ENCODE peak calls at places on chromosomes 16 and 17, in five cellular contexts. A, T, Q, I and U are unnamed samples.

GRCh38 chr16:12062343-12063003 is 85.9 kb downstream of the SNX29 start:
- DNase-seq in A (peak; percentile 68), T (peak; percentile 73), Q (no peak), I (no peak), U (no peak)

GRCh38 chr17:74960739-74961342 is 11.7 kb downstream of the HID1 start:
- DNase-seq in A (no peak), T (peak; percentile 80), Q (peak; percentile 53), I (no peak), U (peak; percentile 94)

GRCh38 chr16:81940781-81941560 is 70.3 kb downstream of the SDR42E1 start:
- DNase-seq in A (peak; percentile 57), T (peak; percentile 11), Q (no peak), I (peak; percentile 33), U (peak; percentile 73)

GRCh38 chr17:63911657-63912100 is 621 bp upstream of the CSHL1 start:
- DNase-seq in A (no peak), T (no peak), Q (peak; percentile 61), I (no peak), U (peak; percentile 41)

GRCh38 chr17:75365009-75365930 is 40.2 kb downstream of the GRB2 start:
- DNase-seq in A (no peak), T (no peak), Q (no peak), I (peak; percentile 11), U (no peak)

GRCh38 chr17:82602986-82603385 is 45.3 kb downstream of the WDR45B start:
- DNase-seq in A (no peak), T (no peak), Q (no peak), I (no peak), U (no peak)

GRCh38 chr16:49330562-49331201 is 42.9 kb upstream of the C16orf78 start:
- DNase-seq in A (no peak), T (no peak), Q (no peak), I (no peak), U (no peak)

GRCh38 chr16:79334127-79334526 is 266.4 kb downstream of the MAF start:
- DNase-seq in A (no peak), T (no peak), Q (peak; percentile 18), I (no peak), U (peak; percentile 4)

GRCh38 chr17:68981288-68981687 is 26.1 kb upstream of the ABCA8 start:
- DNase-seq in A (peak; percentile 11), T (no peak), Q (no peak), I (no peak), U (no peak)

GRCh38 chr16:57638381-57638780 is 10.0 kb downstream of the ADGRG1 start:
- DNase-seq in A (no peak), T (no peak), Q (no peak), I (no peak), U (no peak)

GRCh38 chr17:38590988-38591758 is 14.6 kb downstream of the SRCIN1 start:
- DNase-seq in A (no peak), T (no peak), Q (no peak), I (no peak), U (no peak)

GRCh38 chr17:1693339-1693738 is 8.7 kb upstream of the PRPF8 start:
- DNase-seq in A (no peak), T (no peak), Q (no peak), I (no peak), U (no peak)